ENCODE peak calls at places on chromosomes 3 and 15, in eight cellular contexts. Y, A, O, B, M, L, Z and F are unnamed samples.
A peak's percentile ranks its signal among the peaks of the same experiment; 100 is the strongest.

GRCh38 chr15:67024322-67024997 is 40.9 kb upstream of the SMAD3 start:
- DNase-seq in Y (peak; percentile 95), A (peak; percentile 89), O (peak; percentile 88), B (no peak), M (no peak), L (no peak), Z (peak; percentile 97), F (peak; percentile 90)

GRCh38 chr15:78050851-78051250 is 26.7 kb downstream of the TBC1D2B start:
- DNase-seq in Y (no peak), A (no peak), O (no peak), B (no peak), M (no peak), L (no peak), Z (no peak), F (no peak)

GRCh38 chr3:189748046-189748445 is 116.9 kb downstream of the TP63 start:
- DNase-seq in Y (no peak), A (no peak), O (no peak), B (no peak), M (no peak), L (no peak), Z (no peak), F (no peak)

GRCh38 chr3:71088019-71088711 is 495.4 kb downstream of the FOXP1 start:
- DNase-seq in Y (no peak), A (no peak), O (no peak), B (no peak), M (no peak), L (no peak), Z (no peak), F (no peak)

GRCh38 chr3:55858302-55858701 is 371.2 kb upstream of the WNT5A start:
- DNase-seq in Y (no peak), A (no peak), O (no peak), B (no peak), M (no peak), L (no peak), Z (peak; percentile 21), F (no peak)

GRCh38 chr3:174329321-174329720 is 529.8 kb upstream of the NAALADL2 start:
- DNase-seq in Y (peak; percentile 57), A (no peak), O (no peak), B (no peak), M (no peak), L (no peak), Z (peak; percentile 54), F (no peak)

GRCh38 chr15:48547305-48547704 is 98.2 kb downstream of the FBN1 start:
- DNase-seq in Y (no peak), A (no peak), O (no peak), B (no peak), M (no peak), L (no peak), Z (peak; percentile 72), F (no peak)

GRCh38 chr3:149332781-149333517 is 487 bp downstream of the TM4SF18 start:
- DNase-seq in Y (no peak), A (no peak), O (peak; percentile 24), B (no peak), M (no peak), L (no peak), Z (no peak), F (no peak)

GRCh38 chr3:129352650-129353588 is 74.2 kb downstream of the HMCES start:
- DNase-seq in Y (no peak), A (no peak), O (no peak), B (no peak), M (no peak), L (no peak), Z (no peak), F (no peak)

GRCh38 chr15:48796930-48797329 is 13.9 kb downstream of the CEP152 start:
- DNase-seq in Y (no peak), A (no peak), O (peak; percentile 9), B (no peak), M (no peak), L (no peak), Z (peak; percentile 90), F (no peak)

GRCh38 chr3:71944482-71944881 is 159.5 kb upstream of the PROK2 start:
- DNase-seq in Y (no peak), A (no peak), O (no peak), B (no peak), M (no peak), L (no peak), Z (no peak), F (no peak)

GRCh38 chr15:39282663-39283208 is 298.1 kb upstream of the THBS1 start:
- DNase-seq in Y (no peak), A (no peak), O (no peak), B (no peak), M (no peak), L (no peak), Z (no peak), F (no peak)

DNA sequence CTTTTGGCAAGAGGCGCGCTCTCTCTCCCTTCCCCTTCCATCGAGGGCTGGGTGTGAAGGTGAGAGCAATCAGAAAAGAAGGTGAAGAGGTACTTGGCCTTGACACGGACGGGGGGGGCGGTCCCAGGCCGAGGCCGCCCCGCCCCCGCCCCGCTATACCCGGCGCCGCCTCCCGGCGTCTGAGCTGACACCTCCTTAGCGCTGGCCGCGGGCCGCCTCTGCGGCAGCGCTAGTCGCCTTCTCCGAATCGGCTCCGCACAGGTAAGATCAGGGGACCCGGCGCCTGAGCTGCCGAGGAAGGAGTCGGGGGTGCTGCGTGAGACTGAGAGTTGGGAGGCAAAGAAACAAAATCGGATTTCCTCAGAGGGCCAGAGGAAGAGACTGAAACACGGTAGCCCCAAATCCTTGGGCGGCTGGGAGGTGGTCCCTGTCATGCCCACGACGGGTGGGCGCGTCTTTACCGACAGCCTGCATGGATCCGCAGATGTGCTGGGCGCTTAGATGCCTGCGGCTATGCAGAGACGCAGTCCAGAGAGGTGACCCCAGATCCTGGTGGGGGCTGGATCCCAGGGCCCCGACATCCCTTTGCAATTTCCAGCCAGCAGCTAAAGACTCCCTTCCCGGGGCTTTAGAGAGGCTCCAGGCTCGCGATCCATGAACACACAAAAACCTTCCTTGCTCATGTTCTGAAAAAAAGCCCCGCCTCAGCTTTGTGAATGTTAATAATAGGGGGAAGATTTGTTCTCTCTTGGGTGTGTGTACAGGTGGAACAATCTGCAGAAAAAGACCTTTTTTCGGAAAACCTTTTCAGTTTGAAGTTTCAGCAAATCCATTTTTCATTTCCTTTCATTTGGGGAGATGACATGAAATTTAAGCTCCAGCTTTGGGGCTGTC is at the start of gene ENTPD3:
- DNase-seq in Y (peak; percentile 4), A (no peak), O (no peak), B (no peak), M (peak; percentile 29), L (peak; percentile 61), Z (no peak), F (no peak)
- TF ChIP-seq CTCF in Y (no peak), A (no peak), O (no peak), B (no peak), M (no peak), L (no peak), Z (no peak), F (no peak)

DNA sequence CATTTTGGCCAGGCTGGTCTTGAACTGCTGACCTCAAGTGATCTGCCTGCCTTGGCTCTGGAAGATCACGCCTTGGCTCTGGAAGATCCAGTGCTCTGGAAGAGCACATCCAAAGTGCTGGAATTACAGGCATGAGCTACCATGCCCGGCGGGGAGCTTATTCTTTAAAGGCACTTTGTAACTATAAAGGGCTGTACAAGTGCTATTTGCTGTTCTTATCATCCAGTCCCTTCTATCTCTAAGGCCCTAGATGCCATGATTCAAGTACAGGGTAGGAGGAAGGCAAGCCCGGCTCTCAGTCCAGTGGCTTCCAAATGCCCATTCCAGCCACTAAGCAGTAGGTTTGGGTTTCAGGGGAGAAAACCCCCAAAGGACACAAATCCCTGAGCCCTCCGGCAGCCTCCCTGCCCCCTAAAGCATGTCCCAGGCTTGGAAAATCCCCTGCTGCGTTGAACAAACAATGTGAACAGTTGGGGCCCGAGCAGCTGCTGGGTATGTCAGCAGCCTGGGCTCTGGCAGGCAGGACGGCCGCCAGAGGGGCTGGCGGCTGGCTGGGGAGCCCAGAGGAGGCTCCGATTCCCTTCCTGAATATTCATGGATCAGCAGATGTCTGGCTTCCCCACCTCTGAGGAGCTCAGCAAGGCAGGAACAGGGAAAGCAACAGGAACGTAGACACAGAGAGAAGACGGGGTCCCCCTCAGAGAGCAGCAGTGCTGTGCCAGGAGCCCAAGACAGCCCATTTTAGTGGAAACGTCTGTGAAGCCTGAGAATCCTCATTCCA is 7.7 kb downstream of the IGDCC4 start:
- DNase-seq in Y (no peak), A (no peak), O (peak; percentile 68), B (no peak), M (no peak), L (peak; percentile 64), Z (peak; percentile 76), F (peak; percentile 93)
- TF ChIP-seq CTCF in Y (no peak), A (no peak), O (no peak), B (no peak), M (no peak), L (no peak), Z (peak; percentile 14), F (peak; percentile 42)

GRCh38 chr15:101017041-101017754 is 98.0 kb downstream of the LRRK1 start:
- DNase-seq in Y (no peak), A (peak; percentile 38), O (peak; percentile 55), B (peak; percentile 27), M (no peak), L (no peak), Z (peak; percentile 6), F (peak; percentile 57)
- TF ChIP-seq CTCF in Y (no peak), A (no peak), O (peak; percentile 42), B (peak; percentile 75), M (no peak), L (no peak), Z (peak; percentile 25), F (peak; percentile 26)

GRCh38 chr3:98114264-98114663 is 16.3 kb upstream of the OR5H1 start:
- DNase-seq in Y (no peak), A (no peak), O (peak; percentile 8), B (no peak), M (no peak), L (no peak), Z (no peak), F (no peak)

GRCh38 chr3:98115717-98116116 is 14.8 kb upstream of the OR5H1 start:
- DNase-seq in Y (no peak), A (no peak), O (no peak), B (no peak), M (no peak), L (no peak), Z (no peak), F (no peak)

GRCh38 chr3:98110191-98110908 is 20.2 kb upstream of the OR5H1 start:
- DNase-seq in Y (no peak), A (no peak), O (no peak), B (no peak), M (no peak), L (peak; percentile 8), Z (no peak), F (no peak)

GRCh38 chr3:98108162-98108561 is 21.2 kb downstream of the OR5AC2 start:
- DNase-seq in Y (no peak), A (no peak), O (no peak), B (no peak), M (no peak), L (no peak), Z (no peak), F (no peak)

DNA sequence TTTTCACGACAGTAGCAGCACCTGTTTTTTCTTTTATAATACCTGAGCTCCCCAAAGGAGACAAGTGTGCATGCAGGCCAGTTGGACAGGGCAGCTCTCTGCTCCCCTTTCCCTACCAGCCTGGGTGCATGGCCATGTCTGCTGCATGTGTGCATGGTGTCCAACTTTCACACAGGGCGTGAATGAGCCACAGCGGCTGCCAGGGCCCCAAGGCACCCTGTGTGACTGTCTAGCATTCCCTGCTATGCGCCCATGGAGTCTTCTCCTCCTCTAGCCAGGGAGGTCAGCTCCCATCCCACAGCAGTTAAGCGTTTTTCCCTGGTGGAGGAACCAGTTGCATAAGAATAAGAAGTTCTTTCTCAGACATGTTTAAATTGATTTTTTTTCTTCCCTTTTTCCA is 20.7 kb upstream of the OR5H1 start:
- DNase-seq in Y (no peak), A (no peak), O (no peak), B (no peak), M (no peak), L (no peak), Z (no peak), F (no peak)
- TF ChIP-seq CTCF in Y (no peak), A (no peak), O (no peak), B (no peak), M (no peak), L (no peak), Z (no peak), F (no peak)